ENCODE peak calls at places on chromosome 11, in five cellular contexts. L is neuronal stem cell, P is mesenchymal stem cell, F is H1, W is trophoblast cell. C is an unnamed sample.

GRCh38 chr11:79189604-79190003 is 251.2 kb downstream of the TENM4 start:
- DNase-seq in W (no peak), L (no peak), F (no peak), P (no peak), C (no peak)

GRCh38 chr11:34899633-34900016 is 16.6 kb downstream of the APIP start:
- DNase-seq in W (no peak), L (no peak), P (no peak), F (no peak), C (no peak)

GRCh38 chr11:112162761-112163669 is 879 bp downstream of the IL18 start:
- DNase-seq in F (no peak), W (no peak), L (no peak), P (no peak), C (no peak)

GRCh38 chr11:121191787-121192186 is 90.7 kb downstream of the TECTA start:
- DNase-seq in F (no peak), W (no peak), P (no peak), L (no peak), C (no peak)

GRCh38 chr11:76834151-76834550 is 26.6 kb upstream of the ACER3 start:
- DNase-seq in W (no peak), L (no peak), P (peak; percentile 90), F (no peak), C (no peak)

GRCh38 chr11:125025968-125026367 is 37.1 kb upstream of the SLC37A2 start:
- DNase-seq in L (no peak), P (no peak), W (no peak), F (no peak), C (no peak)

GRCh38 chr11:2518112-2518982 is 73.5 kb downstream of the KCNQ1 start:
- DNase-seq in W (no peak), F (no peak), P (no peak), L (no peak), C (peak; percentile 21)

GRCh38 chr11:11931461-11932055 is 76.9 kb downstream of the DKK3 start:
- DNase-seq in W (peak; percentile 81), P (peak; percentile 65), F (no peak), L (peak; percentile 14), C (no peak)

GRCh38 chr11:113278925-113279324 is 35.5 kb upstream of the TTC12 start:
- DNase-seq in L (no peak), F (no peak), P (no peak), W (no peak), C (no peak)

GRCh38 chr11:88508808-88509581 is 171.5 kb upstream of the CTSC start:
- DNase-seq in W (peak; percentile 17), L (no peak), P (peak; percentile 49), F (no peak), C (peak; percentile 69)

GRCh38 chr11:47050284-47050683 is 113.7 kb downstream of the CSTPP1 start:
- DNase-seq in F (no peak), L (no peak), P (no peak), W (no peak), C (no peak)

GRCh38 chr11:47111318-47111804 is 65.3 kb downstream of the ARFGAP2 start:
- DNase-seq in P (no peak), L (no peak), W (no peak), F (no peak), C (no peak)

GRCh38 chr11:4994551-4994950 is at the start of gene OR51L1:
- DNase-seq in L (no peak), W (no peak), P (no peak), F (no peak), C (no peak)
- H2BK5ac ChIP-seq in L (no peak within 1 kb of the TSS), W (no peak within 1 kb of the TSS), P (no peak within 1 kb of the TSS), F (no peak within 1 kb of the TSS), C (no peak within 1 kb of the TSS)

DNA sequence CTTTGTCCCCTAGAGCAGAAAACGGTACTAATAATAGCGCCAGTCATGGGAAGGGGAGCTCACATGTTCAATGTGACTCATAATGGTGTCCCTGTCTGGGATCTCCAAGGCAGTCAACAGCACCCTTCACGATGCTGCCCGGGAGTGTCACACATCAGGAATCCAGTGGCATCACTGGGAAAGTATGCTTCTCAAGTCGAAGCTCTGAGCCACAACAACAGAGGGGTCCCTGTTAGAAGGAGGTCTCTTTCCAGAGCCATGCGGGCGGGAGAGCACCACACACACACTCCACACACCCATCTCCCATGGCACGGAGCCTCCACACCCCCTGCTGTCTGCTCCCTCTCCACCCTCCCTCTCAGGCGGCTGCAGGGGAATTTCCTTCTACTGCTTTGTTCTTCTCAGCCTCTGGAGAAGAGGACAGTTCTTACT is 119.7 kb downstream of the ETS1 start:
- DNase-seq in L (no peak), P (peak; percentile 100), F (peak; percentile 15), W (peak; percentile 81), C (no peak)
- H3K18ac ChIP-seq in L (no peak overlapping the region), P (peak overlapping the region; percentile 25), F (no peak overlapping the region), W (no peak overlapping the region), C (no peak overlapping the region)

GRCh38 chr11:86013718-86014117 is 55.2 kb downstream of the PICALM start:
- DNase-seq in L (no peak), W (no peak), F (no peak), P (no peak), C (no peak)

GRCh38 chr11:86016451-86016850 is 52.4 kb downstream of the PICALM start:
- DNase-seq in L (no peak), F (no peak), W (no peak), P (no peak), C (no peak)

GRCh38 chr11:86011175-86011574 is 57.7 kb downstream of the PICALM start:
- DNase-seq in F (no peak), L (no peak), W (no peak), P (no peak), C (no peak)

GRCh38 chr11:86015699-86016098 is 53.2 kb downstream of the PICALM start:
- DNase-seq in P (no peak), W (no peak), F (no peak), L (no peak), C (no peak)

GRCh38 chr11:86014221-86014620 is 54.7 kb downstream of the PICALM start:
- DNase-seq in F (no peak), W (no peak), L (no peak), P (no peak), C (no peak)
- H2BK12ac ChIP-seq in F (no peak overlapping the region), W (no peak overlapping the region), L (no peak overlapping the region), P (no peak overlapping the region), C (no peak overlapping the region)

GRCh38 chr11:27443746-27444465 is 28.7 kb downstream of the LGR4 start:
- DNase-seq in F (no peak), P (no peak), L (peak; percentile 89), W (no peak), C (no peak)
- H2BK5ac ChIP-seq in F (no peak overlapping the region), P (no peak overlapping the region), L (no peak overlapping the region), W (no peak overlapping the region), C (no peak overlapping the region)

DNA sequence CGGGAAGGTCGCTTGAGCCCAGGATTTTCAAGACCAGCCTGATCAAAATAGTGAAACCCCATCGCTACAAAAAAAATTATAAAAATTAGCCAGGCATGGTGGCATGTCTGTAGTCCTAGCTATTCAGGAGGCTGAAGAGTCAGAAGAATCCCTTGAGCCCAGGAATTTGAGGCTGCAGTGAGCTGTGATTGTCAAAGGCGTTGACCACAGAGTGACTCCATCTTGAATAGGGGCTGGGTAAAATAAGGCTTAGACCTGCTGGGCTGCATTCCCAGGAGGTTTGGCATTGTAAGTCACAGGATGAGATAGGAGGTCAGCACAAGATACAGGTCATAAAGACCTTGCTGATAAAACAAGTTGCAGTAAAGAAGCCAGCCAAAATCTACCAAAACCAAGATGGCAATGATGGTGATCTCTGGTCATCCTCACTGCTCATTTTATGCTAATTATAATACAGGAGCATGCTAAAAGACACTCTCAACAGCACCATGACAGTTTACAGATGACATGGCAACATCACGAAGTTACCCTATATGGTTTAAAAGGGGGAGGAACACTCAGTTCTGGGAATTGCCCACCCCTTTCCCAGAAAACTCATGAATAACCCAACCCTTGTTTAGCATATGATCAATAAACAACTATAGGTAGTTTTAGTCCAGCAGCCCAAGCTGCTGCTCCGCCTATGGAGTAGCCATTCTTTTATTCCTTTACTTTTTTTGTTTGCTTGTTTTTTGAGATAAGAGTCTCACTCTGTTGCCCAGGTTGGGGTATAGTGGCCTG is 2.8 kb upstream of the RDX start:
- DNase-seq in W (peak; percentile 96), P (no peak), L (no peak), F (no peak), C (no peak)
- H3K18ac ChIP-seq in W (peak overlapping the region; percentile 60), P (no peak overlapping the region), L (no peak overlapping the region), F (no peak overlapping the region), C (no peak overlapping the region)

GRCh38 chr11:68375337-68375736 is 62.9 kb downstream of the LRP5 start:
- DNase-seq in L (no peak), P (no peak), W (no peak), F (no peak), C (no peak)

GRCh38 chr11:68374531-68374930 is 62.1 kb downstream of the LRP5 start:
- DNase-seq in W (no peak), L (no peak), P (no peak), F (no peak), C (no peak)

GRCh38 chr11:68373189-68373809 is 60.9 kb downstream of the LRP5 start:
- DNase-seq in W (no peak), P (peak; percentile 53), F (no peak), L (no peak), C (no peak)

GRCh38 chr11:68372625-68373024 is 60.2 kb downstream of the LRP5 start:
- DNase-seq in L (no peak), P (no peak), W (no peak), F (no peak), C (no peak)

DNA sequence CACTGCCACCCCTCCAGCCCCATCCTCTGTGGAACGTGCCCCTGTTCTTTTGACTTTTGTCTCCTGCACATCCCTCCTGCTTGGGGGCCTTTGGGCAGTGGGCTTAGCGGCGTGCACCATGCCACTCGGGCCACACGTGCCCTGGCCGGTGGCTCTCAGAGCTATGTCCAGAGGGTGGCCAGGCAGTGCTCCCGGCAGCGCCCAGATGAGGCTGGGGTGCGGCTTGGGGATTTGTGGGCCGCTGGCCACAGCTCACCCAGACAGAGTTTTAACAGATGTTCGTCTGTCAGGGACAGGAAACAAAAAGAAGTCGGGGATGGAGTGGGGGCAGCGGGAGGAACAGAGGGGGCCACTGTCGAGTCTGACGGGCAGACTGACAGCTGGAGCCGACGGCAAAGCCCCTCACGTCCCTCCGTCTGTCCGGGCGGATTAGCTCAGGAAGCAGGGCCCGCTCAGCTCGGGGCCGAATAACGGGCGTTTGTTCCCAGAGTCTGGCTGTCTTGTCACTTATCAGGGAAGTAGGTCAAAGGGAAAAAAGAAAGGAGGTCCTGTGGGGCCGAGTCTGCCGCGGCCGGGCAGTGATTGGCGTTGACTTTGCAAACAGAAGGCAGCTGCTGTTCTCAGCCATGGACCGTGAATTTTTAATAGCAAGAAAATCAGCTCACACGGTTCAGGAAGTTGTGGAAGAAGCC is 61.6 kb downstream of the LRP5 start:
- DNase-seq in L (no peak), F (no peak), W (no peak), P (peak; percentile 72), C (no peak)
- H2BK12ac ChIP-seq in L (no peak overlapping the region), F (no peak overlapping the region), W (no peak overlapping the region), P (peak overlapping the region; percentile 94), C (no peak overlapping the region)

DNA sequence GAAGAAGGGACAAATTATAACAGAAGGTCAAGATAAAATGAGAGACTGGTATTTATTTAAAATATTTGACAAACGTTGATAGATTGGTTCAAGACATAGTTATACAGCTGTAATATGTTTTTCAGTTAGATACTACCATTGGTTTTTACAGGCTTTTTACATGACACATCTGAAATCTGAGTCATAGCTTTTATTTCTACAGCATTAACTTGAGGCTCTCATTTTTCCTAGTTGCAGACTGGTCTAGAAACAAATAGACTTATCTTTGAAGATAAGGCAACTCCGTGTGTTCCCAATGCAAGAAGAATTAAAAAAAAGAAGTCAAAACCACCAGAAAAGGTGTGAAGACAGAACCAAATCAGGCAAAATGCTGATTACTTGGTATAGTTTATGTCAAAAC is 31.3 kb downstream of the CEP57 start:
- DNase-seq in F (no peak), W (no peak), P (peak; percentile 45), L (no peak), C (no peak)
- H2BK5ac ChIP-seq in F (no peak overlapping the region), W (no peak overlapping the region), P (no peak overlapping the region), L (no peak overlapping the region), C (no peak overlapping the region)

GRCh38 chr11:126914941-126915340 is 85.6 kb downstream of the KIRREL3 start:
- DNase-seq in F (no peak), W (peak; percentile 79), P (peak; percentile 17), L (no peak), C (no peak)
- H3K18ac ChIP-seq in F (no peak overlapping the region), W (no peak overlapping the region), P (no peak overlapping the region), L (no peak overlapping the region), C (no peak overlapping the region)

C was measured in H9.